ENCODE peak calls at places on chromosomes 12 and 14, in ten cellular contexts. One of them, this sample, is unnamed. For H3K9me3 and H3K4me1, the result is how much of the 10 kb centered on the place peaks cover.

GRCh38 chr14:58969951-58970751 is 218.3 kb upstream of the DAAM1 start:
- DNase-seq in PC-3: no peak
- DNase-seq in testis: no peak
- DNase-seq in SJSA1: peak
- DNase-seq in fibroblast of lung: peak
- DNase-seq in psoas muscle: no peak
- DNase-seq in endodermal cell: peak
- DNase-seq in CD8-positive, alpha-beta T cell: no peak
- DNase-seq in stomach: no peak
- DNase-seq in body of pancreas: no peak
- DNase-seq in this sample: no peak

GRCh38 chr14:92654206-92654901 is 94.1 kb downstream of the LGMN start:
- DNase-seq in CD8-positive, alpha-beta T cell: no peak
- DNase-seq in body of pancreas: no peak
- DNase-seq in endodermal cell: no peak
- DNase-seq in psoas muscle: no peak
- DNase-seq in testis: no peak
- DNase-seq in stomach: no peak
- DNase-seq in fibroblast of lung: no peak
- DNase-seq in SJSA1: no peak
- DNase-seq in PC-3: no peak
- DNase-seq in this sample: no peak

GRCh38 chr12:59699408-59700144 is 103.7 kb downstream of the SLC16A7 start:
- DNase-seq in CD8-positive, alpha-beta T cell: no peak
- DNase-seq in testis: no peak
- DNase-seq in PC-3: no peak
- DNase-seq in fibroblast of lung: peak
- DNase-seq in psoas muscle: no peak
- DNase-seq in body of pancreas: no peak
- DNase-seq in SJSA1: no peak
- DNase-seq in endodermal cell: no peak
- DNase-seq in stomach: no peak
- DNase-seq in this sample: no peak

GRCh38 chr14:68911594-68912227 is 67.4 kb downstream of the ACTN1 start:
- DNase-seq in body of pancreas: peak
- DNase-seq in fibroblast of lung: peak
- DNase-seq in psoas muscle: peak
- DNase-seq in CD8-positive, alpha-beta T cell: peak
- DNase-seq in endodermal cell: peak
- DNase-seq in stomach: peak
- DNase-seq in testis: peak
- DNase-seq in PC-3: peak
- DNase-seq in SJSA1: peak
- DNase-seq in this sample: peak

GRCh38 chr14:67941456-67942018 is 122.0 kb downstream of the RAD51B start:
- DNase-seq in endodermal cell: no peak
- DNase-seq in body of pancreas: no peak
- DNase-seq in psoas muscle: no peak
- DNase-seq in testis: no peak
- DNase-seq in CD8-positive, alpha-beta T cell: no peak
- DNase-seq in stomach: no peak
- DNase-seq in PC-3: peak
- DNase-seq in fibroblast of lung: peak
- DNase-seq in SJSA1: no peak
- DNase-seq in this sample: peak

GRCh38 chr12:88113871-88114270 is 28.0 kb downstream of the CEP290 start:
- DNase-seq in body of pancreas: no peak
- DNase-seq in testis: no peak
- DNase-seq in PC-3: peak
- DNase-seq in psoas muscle: no peak
- DNase-seq in endodermal cell: no peak
- DNase-seq in SJSA1: no peak
- DNase-seq in stomach: no peak
- DNase-seq in CD8-positive, alpha-beta T cell: no peak
- DNase-seq in fibroblast of lung: peak
- DNase-seq in this sample: no peak

GRCh38 chr12:112375105-112375504 is 7.1 kb downstream of the HECTD4 start:
- DNase-seq in body of pancreas: no peak
- DNase-seq in endodermal cell: peak
- DNase-seq in CD8-positive, alpha-beta T cell: no peak
- DNase-seq in psoas muscle: no peak
- DNase-seq in SJSA1: no peak
- DNase-seq in stomach: no peak
- DNase-seq in PC-3: peak
- DNase-seq in testis: no peak
- DNase-seq in fibroblast of lung: no peak
- DNase-seq in this sample: no peak

GRCh38 chr12:70648831-70649230 is 11.6 kb upstream of the PTPRB start:
- DNase-seq in psoas muscle: no peak
- DNase-seq in stomach: no peak
- DNase-seq in testis: no peak
- DNase-seq in fibroblast of lung: peak
- DNase-seq in CD8-positive, alpha-beta T cell: no peak
- DNase-seq in endodermal cell: no peak
- DNase-seq in SJSA1: peak
- DNase-seq in PC-3: peak
- DNase-seq in body of pancreas: no peak
- DNase-seq in this sample: no peak

GRCh38 chr12:113875681-113876080 is 90.4 kb downstream of the RBM19 start:
- DNase-seq in CD8-positive, alpha-beta T cell: no peak
- DNase-seq in endodermal cell: no peak
- DNase-seq in stomach: no peak
- DNase-seq in SJSA1: peak
- DNase-seq in psoas muscle: no peak
- DNase-seq in testis: no peak
- DNase-seq in fibroblast of lung: peak
- DNase-seq in body of pancreas: no peak
- DNase-seq in PC-3: no peak
- DNase-seq in this sample: no peak

GRCh38 chr12:65868133-65868705 is 43.9 kb downstream of the HMGA2 start:
- DNase-seq in stomach: no peak
- DNase-seq in SJSA1: peak
- DNase-seq in psoas muscle: no peak
- DNase-seq in body of pancreas: no peak
- DNase-seq in fibroblast of lung: peak
- DNase-seq in PC-3: no peak
- DNase-seq in endodermal cell: no peak
- DNase-seq in testis: no peak
- DNase-seq in CD8-positive, alpha-beta T cell: no peak
- DNase-seq in this sample: no peak

DNA sequence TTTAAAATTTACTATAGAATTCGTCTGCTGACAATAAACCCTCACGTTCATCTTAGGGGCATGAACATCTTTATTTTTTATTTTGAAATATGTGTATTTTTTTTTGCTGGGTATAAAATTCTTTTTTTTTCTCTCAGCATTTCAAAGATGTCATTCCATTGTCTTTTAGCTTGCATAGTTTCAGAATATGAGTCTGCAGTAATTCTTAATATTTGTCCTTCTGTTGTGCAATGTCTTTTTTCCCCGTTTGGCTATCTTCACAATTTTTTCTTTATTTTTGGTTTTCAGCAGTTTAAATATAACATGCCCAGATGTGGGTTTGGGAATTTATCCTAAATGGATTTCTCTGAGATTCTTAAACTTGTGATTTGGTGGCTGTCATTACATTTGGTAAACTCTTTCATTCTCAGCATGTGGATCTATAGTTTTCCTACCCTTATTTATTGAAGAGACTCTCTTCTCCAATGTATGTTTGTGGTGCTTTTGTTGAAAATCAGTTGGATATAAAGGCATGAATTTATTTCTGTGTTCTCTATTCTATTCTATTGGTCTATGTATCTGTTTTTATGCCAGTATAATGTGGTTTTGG is 37.8 kb upstream of the PLBD1 start:
- DNase-seq in PC-3: no peak
- DNase-seq in fibroblast of lung: no peak
- DNase-seq in stomach: no peak
- DNase-seq in psoas muscle: no peak
- DNase-seq in endodermal cell: no peak
- DNase-seq in SJSA1: no peak
- DNase-seq in body of pancreas: no peak
- DNase-seq in CD8-positive, alpha-beta T cell: no peak
- DNase-seq in testis: no peak
- DNase-seq in this sample: no peak
- H3K9me3 ChIP-seq in PC-3: under half
- H3K9me3 ChIP-seq in fibroblast of lung: under half
- H3K9me3 ChIP-seq in stomach: under half
- H3K9me3 ChIP-seq in psoas muscle: under half
- H3K9me3 ChIP-seq in endodermal cell: under half
- H3K9me3 ChIP-seq in SJSA1: under half
- H3K9me3 ChIP-seq in body of pancreas: under half
- H3K9me3 ChIP-seq in CD8-positive, alpha-beta T cell: under half
- H3K9me3 ChIP-seq in testis: under half
- H3K9me3 ChIP-seq in this sample: under half

GRCh38 chr14:100681111-100681510 is 45.6 kb upstream of the DLK1 start:
- DNase-seq in fibroblast of lung: no peak
- DNase-seq in endodermal cell: no peak
- DNase-seq in testis: no peak
- DNase-seq in body of pancreas: no peak
- DNase-seq in SJSA1: no peak
- DNase-seq in stomach: no peak
- DNase-seq in CD8-positive, alpha-beta T cell: no peak
- DNase-seq in psoas muscle: no peak
- DNase-seq in PC-3: no peak
- DNase-seq in this sample: no peak
- H3K4me1 ChIP-seq in fibroblast of lung: under half
- H3K4me1 ChIP-seq in endodermal cell: under half
- H3K4me1 ChIP-seq in testis: half or more
- H3K4me1 ChIP-seq in body of pancreas: under half
- H3K4me1 ChIP-seq in SJSA1: under half
- H3K4me1 ChIP-seq in stomach: under half
- H3K4me1 ChIP-seq in CD8-positive, alpha-beta T cell: under half
- H3K4me1 ChIP-seq in psoas muscle: under half
- H3K4me1 ChIP-seq in PC-3: under half
- H3K4me1 ChIP-seq in this sample: under half

GRCh38 chr12:16310934-16311333 is 33.4 kb upstream of the SLC15A5 start:
- DNase-seq in body of pancreas: no peak
- DNase-seq in endodermal cell: no peak
- DNase-seq in psoas muscle: no peak
- DNase-seq in SJSA1: no peak
- DNase-seq in stomach: no peak
- DNase-seq in PC-3: no peak
- DNase-seq in CD8-positive, alpha-beta T cell: no peak
- DNase-seq in testis: no peak
- DNase-seq in fibroblast of lung: no peak
- DNase-seq in this sample: no peak
- H3K9me3 ChIP-seq in body of pancreas: under half
- H3K9me3 ChIP-seq in endodermal cell: under half
- H3K9me3 ChIP-seq in psoas muscle: under half
- H3K9me3 ChIP-seq in SJSA1: under half
- H3K9me3 ChIP-seq in stomach: under half
- H3K9me3 ChIP-seq in PC-3: under half
- H3K9me3 ChIP-seq in CD8-positive, alpha-beta T cell: under half
- H3K9me3 ChIP-seq in testis: under half
- H3K9me3 ChIP-seq in fibroblast of lung: under half
- H3K9me3 ChIP-seq in this sample: under half

DNA sequence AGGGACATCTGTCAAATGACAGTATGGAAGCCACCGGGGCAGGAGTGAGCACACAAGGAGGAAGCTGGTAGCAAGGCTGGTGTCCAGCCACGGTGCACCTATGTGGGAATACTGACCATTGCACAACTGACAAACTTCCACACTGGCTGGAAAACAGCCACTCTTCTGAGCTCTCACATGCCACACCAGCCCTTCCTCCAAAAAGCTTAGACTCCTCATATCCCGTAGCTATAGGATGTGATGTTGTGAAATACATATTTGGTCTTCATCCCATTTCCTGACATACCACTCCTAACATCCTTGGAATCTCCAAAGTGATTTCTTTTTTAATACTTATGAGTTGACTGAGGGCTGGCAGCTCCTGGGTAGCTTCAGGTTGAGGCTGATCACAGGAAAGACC is 103.6 kb downstream of the NTF3 start:
- DNase-seq in body of pancreas: no peak
- DNase-seq in CD8-positive, alpha-beta T cell: no peak
- DNase-seq in stomach: no peak
- DNase-seq in PC-3: no peak
- DNase-seq in psoas muscle: no peak
- DNase-seq in SJSA1: no peak
- DNase-seq in fibroblast of lung: no peak
- DNase-seq in endodermal cell: peak
- DNase-seq in testis: no peak
- DNase-seq in this sample: no peak
- H3K4me1 ChIP-seq in body of pancreas: under half
- H3K4me1 ChIP-seq in CD8-positive, alpha-beta T cell: under half
- H3K4me1 ChIP-seq in stomach: under half
- H3K4me1 ChIP-seq in PC-3: under half
- H3K4me1 ChIP-seq in psoas muscle: under half
- H3K4me1 ChIP-seq in SJSA1: under half
- H3K4me1 ChIP-seq in fibroblast of lung: under half
- H3K4me1 ChIP-seq in endodermal cell: under half
- H3K4me1 ChIP-seq in testis: under half
- H3K4me1 ChIP-seq in this sample: under half

DNA sequence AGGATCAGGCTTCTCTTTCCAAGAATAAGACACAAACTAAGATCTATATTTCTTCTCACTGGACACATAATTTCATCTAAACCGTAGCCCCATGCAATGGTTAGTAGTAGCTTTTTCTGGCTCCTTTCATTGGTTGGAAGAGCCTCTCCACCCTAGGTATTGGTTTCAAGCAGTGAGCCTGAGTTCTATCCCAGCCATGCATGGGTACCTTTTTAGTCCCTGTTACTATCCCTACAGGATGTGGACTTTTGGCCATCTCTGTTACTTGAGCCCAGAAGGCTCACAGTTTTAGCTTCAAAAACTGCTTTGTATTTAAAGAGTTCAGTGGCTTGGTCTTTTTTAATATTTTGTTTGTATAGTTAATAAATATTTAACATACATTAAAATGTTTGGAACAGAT is 16.1 kb downstream of the PPM1A start:
- DNase-seq in body of pancreas: no peak
- DNase-seq in SJSA1: no peak
- DNase-seq in endodermal cell: no peak
- DNase-seq in CD8-positive, alpha-beta T cell: no peak
- DNase-seq in psoas muscle: no peak
- DNase-seq in testis: no peak
- DNase-seq in fibroblast of lung: no peak
- DNase-seq in PC-3: no peak
- DNase-seq in stomach: no peak
- DNase-seq in this sample: no peak
- H3K9me3 ChIP-seq in body of pancreas: under half
- H3K9me3 ChIP-seq in SJSA1: under half
- H3K9me3 ChIP-seq in endodermal cell: under half
- H3K9me3 ChIP-seq in CD8-positive, alpha-beta T cell: under half
- H3K9me3 ChIP-seq in psoas muscle: under half
- H3K9me3 ChIP-seq in testis: under half
- H3K9me3 ChIP-seq in fibroblast of lung: under half
- H3K9me3 ChIP-seq in PC-3: under half
- H3K9me3 ChIP-seq in stomach: under half
- H3K9me3 ChIP-seq in this sample: under half

This sample was measured in SJCRH30.